ENCODE peak calls at places on chromosomes 4 and X, in four cellular contexts. H, I, C and Z are unnamed samples.
A peak's percentile ranks its signal among the peaks of the same experiment; 100 is the strongest.

GRCh38 chr4:56187601-56188177 is 199.6 kb downstream of the AASDH start:
- DNase-seq in I (no peak), C (no peak), H (no peak), Z (no peak)

GRCh38 chr4:86398187-86398586 is 38.3 kb upstream of the MAPK10 start:
- DNase-seq in H (no peak), I (no peak), C (no peak), Z (no peak)

GRCh38 chr4:168844261-168845039 is 165.6 kb downstream of the CBR4 start:
- DNase-seq in H (no peak), C (no peak), I (peak; percentile 33), Z (no peak)

GRCh38 chrX:40267334-40268118 is 169.8 kb upstream of the BCOR start:
- DNase-seq in C (no peak), I (no peak), H (no peak), Z (no peak)

GRCh38 chr4:105895609-105896460 is 564 bp downstream of the NPNT start:
- DNase-seq in C (peak; percentile 77), H (peak; percentile 45), I (no peak), Z (peak; percentile 4)

GRCh38 chrX:2628751-2629315 is 62.3 kb upstream of the CD99 start:
- DNase-seq in C (no peak), I (no peak), H (no peak), Z (no peak)

GRCh38 chr4:62292911-62293310 is 1092.8 kb downstream of the ADGRL3 start:
- DNase-seq in C (no peak), H (no peak), I (no peak), Z (no peak)

GRCh38 chr4:123995939-123996338 is 599.3 kb downstream of the SPRY1 start:
- DNase-seq in I (peak; percentile 81), C (peak; percentile 77), H (no peak), Z (peak; percentile 76)

GRCh38 chrX:133922390-133922772 is 63.0 kb downstream of the GPC3 start:
- DNase-seq in C (no peak), H (no peak), I (no peak), Z (no peak)

GRCh38 chrX:38816158-38816557 is 14.9 kb downstream of the MID1IP1 start:
- DNase-seq in I (no peak), H (no peak), C (no peak), Z (no peak)

GRCh38 chrX:31279359-31279758 is 207.5 kb upstream of the FTHL17 start:
- DNase-seq in I (peak; percentile 3), C (peak; percentile 90), H (peak; percentile 26), Z (no peak)

GRCh38 chrX:120302434-120302833 is 8.8 kb downstream of the TMEM255A start:
- DNase-seq in C (peak; percentile 3), H (peak; percentile 34), I (no peak), Z (no peak)

GRCh38 chrX:44314259-44314734 is 29.2 kb downstream of the EFHC2 start:
- DNase-seq in H (no peak), I (peak; percentile 67), C (peak; percentile 23), Z (peak; percentile 37)

GRCh38 chr4:24604558-24605214 is 20.3 kb upstream of the DHX15 start:
- DNase-seq in C (peak; percentile 80), I (no peak), H (no peak), Z (no peak)

GRCh38 chr4:183960912-183961569 is 55.9 kb downstream of the STOX2 start:
- DNase-seq in C (no peak), H (no peak), I (no peak), Z (no peak)

GRCh38 chr4:77360451-77360850 is 203.4 kb downstream of the CCNG2 start:
- DNase-seq in C (peak; percentile 30), H (no peak), I (no peak), Z (no peak)

GRCh38 chrX:106039920-106040319 is 1.4 kb upstream of the SERPINA7 start:
- DNase-seq in C (peak; percentile 29), H (peak; percentile 28), I (no peak), Z (peak; percentile 1)

GRCh38 chr4:6727943-6728250 is 11.9 kb downstream of the BLOC1S4 start:
- DNase-seq in H (no peak), I (no peak), C (no peak), Z (peak; percentile 34)

GRCh38 chr4:109067509-109068205 is 234.8 kb downstream of the COL25A1 start:
- DNase-seq in C (no peak), H (no peak), I (peak; percentile 26), Z (peak; percentile 10)

GRCh38 chr4:76090241-76090691 is 15.8 kb downstream of the ART3 start:
- DNase-seq in I (peak; percentile 94), C (peak; percentile 97), H (no peak), Z (peak; percentile 22)

GRCh38 chr4:1544861-1545275 is 138.6 kb upstream of the NKX1-1 start:
- DNase-seq in H (no peak), C (no peak), I (no peak), Z (no peak)

GRCh38 chr4:108155373-108155772 is 13.4 kb downstream of the LEF1 start:
- DNase-seq in H (peak; percentile 81), C (peak; percentile 42), I (no peak), Z (peak; percentile 60)

GRCh38 chr4:172308078-172308477 is 494.9 kb downstream of the GALNTL6 start:
- DNase-seq in H (no peak), I (no peak), C (no peak), Z (no peak)

GRCh38 chrX:155094468-155095061 is 23.3 kb downstream of the BRCC3 start:
- DNase-seq in C (peak; percentile 48), I (peak; percentile 41), H (peak; percentile 36), Z (peak; percentile 23)

GRCh38 chrX:47200385-47201150 is 6.9 kb downstream of the UBA1 start:
- DNase-seq in I (peak; percentile 94), C (peak; percentile 90), H (no peak), Z (peak; percentile 51)

GRCh38 chr4:88219099-88219498 is 60.7 kb upstream of the ABCG2 start:
- DNase-seq in I (peak; percentile 79), H (peak; percentile 76), C (peak; percentile 60), Z (peak; percentile 60)

GRCh38 chr4:35710343-35710742 is 534.0 kb downstream of the ARAP2 start:
- DNase-seq in I (no peak), C (no peak), H (no peak), Z (no peak)

GRCh38 chrX:29275928-29276327 is 688.7 kb downstream of the IL1RAPL1 start:
- DNase-seq in H (no peak), I (no peak), C (no peak), Z (no peak)

GRCh38 chr4:106362426-106362825 is 6.2 kb downstream of the GIMD1 start:
- DNase-seq in C (no peak), I (no peak), H (no peak), Z (no peak)

GRCh38 chr4:155072417-155072816 is 136.0 kb upstream of the NPY2R start:
- DNase-seq in H (no peak), I (no peak), C (no peak), Z (no peak)

GRCh38 chr4:92182006-92182735 is 121.6 kb upstream of the GRID2 start:
- DNase-seq in C (no peak), I (no peak), H (no peak), Z (no peak)

GRCh38 chr4:14915018-14915417 is 87.3 kb upstream of the CPEB2 start:
- DNase-seq in H (no peak), I (no peak), C (no peak), Z (no peak)

GRCh38 chr4:96649536-96649935 is 809.6 kb downstream of the PDHA2 start:
- DNase-seq in H (no peak), C (peak; percentile 36), I (no peak), Z (peak; percentile 65)

GRCh38 chr4:11470709-11471441 is 42.2 kb upstream of the HS3ST1 start:
- DNase-seq in H (peak; percentile 9), I (no peak), C (peak; percentile 83), Z (no peak)

DNA sequence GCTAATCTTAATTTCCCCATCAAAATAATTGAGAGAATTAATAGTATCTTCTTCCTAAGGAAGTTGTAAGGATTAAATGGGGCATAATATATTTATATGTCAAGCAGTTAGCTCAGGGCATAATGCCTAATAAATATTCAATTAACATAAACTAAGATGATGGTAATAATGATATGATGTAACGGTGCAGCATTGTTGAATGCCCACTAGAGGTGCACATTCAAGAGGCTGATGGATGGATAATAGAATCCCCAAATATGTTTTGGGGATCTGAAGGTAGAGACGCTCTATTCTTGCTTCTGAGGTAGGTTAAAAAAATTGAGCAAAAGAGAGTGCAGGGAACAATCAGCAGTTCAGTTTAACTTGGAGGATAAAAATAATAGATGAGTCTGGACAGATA is 37.1 kb downstream of the ATOH1 start:
- DNase-seq in I (no peak), H (no peak), C (no peak), Z (no peak)
- TF ChIP-seq CTCF in I (no peak), H (peak; percentile 45), C (peak; percentile 17), Z (no peak)

GRCh38 chrX:69173906-69174305 is 8.7 kb upstream of the PJA1 start:
- DNase-seq in I (no peak), H (peak; percentile 63), C (no peak), Z (no peak)
- TF ChIP-seq CTCF in I (no peak), H (no peak), C (no peak), Z (no peak)

DNA sequence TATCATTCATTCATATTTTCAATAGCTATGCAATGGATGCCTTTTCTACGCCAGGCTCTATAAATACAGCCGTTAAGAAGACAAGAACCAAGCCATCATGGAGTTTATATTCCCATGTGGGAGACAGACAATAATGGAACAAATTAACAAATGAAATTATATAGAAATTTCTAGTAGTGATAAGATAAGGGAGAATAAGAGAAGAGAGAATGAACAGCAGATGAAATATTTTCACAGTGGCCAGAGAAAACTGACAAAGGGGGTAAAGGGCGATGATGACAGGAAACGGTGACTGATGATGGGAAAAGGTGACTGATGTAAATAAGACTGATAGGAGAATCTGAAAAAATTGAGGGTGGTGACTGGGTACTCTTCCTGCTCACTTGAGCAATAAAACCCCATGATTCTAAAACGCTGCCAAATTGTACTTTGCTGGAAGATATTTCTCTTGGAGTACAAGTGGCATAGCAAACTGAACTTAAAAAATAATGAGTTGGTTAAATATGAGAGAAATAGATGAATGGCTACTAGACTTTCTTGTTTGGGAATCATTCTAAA is 13.2 kb downstream of the RNF150 start:
- DNase-seq in I (no peak), C (no peak), H (no peak), Z (no peak)
- TF ChIP-seq CTCF in I (no peak), C (no peak), H (no peak), Z (no peak)

GRCh38 chrX:84188320-84188834 is 378 bp upstream of the RPS6KA6 start:
- DNase-seq in C (peak; percentile 49), I (peak; percentile 40), H (peak; percentile 61), Z (peak; percentile 57)

GRCh38 chrX:84182521-84182920 is 5.5 kb downstream of the RPS6KA6 start:
- DNase-seq in C (no peak), H (no peak), I (no peak), Z (no peak)

GRCh38 chrX:84187501-84188319 is at the start of gene RPS6KA6:
- DNase-seq in H (peak; percentile 53), C (peak; percentile 39), I (peak; percentile 3), Z (peak; percentile 17)

GRCh38 chrX:84189125-84189524 is 1.1 kb upstream of the RPS6KA6 start:
- DNase-seq in I (no peak), C (no peak), H (peak; percentile 8), Z (no peak)

DNA sequence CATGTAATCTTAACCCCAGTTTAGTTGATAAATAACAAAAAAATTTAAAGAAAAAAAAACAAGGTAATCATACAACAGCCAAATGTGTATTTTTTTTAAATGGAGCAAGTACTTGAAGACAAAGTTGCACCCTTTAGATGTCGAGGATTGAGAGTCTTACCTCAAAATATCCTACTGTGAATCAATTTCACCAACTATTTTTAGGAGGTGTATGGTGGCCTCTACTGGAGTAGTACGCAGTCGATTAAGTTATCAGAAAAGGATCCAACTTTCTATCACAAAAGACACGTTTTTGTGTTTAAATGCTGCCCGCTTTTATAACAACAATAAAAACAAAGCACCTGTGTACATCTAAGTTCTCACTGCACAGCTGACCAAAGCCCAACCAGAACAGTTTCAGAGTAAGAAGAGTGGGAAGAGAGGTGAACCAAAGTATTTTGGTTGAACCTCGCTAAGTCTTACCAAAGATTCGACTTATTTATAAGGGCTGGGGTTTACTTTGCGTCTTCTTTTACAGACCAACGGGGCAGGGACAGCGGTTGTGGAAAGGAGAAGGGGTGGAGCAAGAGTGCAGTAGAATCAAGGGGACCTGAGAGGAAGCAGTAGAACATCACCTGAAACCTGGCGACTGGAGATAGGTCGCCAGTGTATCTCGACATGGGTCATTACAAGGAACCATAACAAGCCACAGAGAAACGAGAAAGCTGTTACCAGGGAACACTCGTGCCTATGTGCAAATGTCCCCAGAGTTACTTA is 1.2 kb downstream of the RPS6KA6 start:
- DNase-seq in H (peak; percentile 44), I (no peak), C (peak; percentile 6), Z (no peak)
- TF ChIP-seq CTCF in H (no peak), I (no peak), C (peak; percentile 7), Z (peak; percentile 8)